ENCODE peak calls at places on chromosomes 16 and 17, in eight cellular contexts. Q is brain microvascular endothelial cell, V is left ventricle myocardium inferior, Y is mammary epithelial cell, O is K562, F is Peyer's patch, N is kidney, U is psoas muscle. B is an unnamed sample.
A peak's percentile ranks its signal among the peaks of the same experiment; 100 is the strongest.

GRCh38 chr17:17170346-17170976 is 35.7 kb downstream of the PLD6 start:
- DNase-seq in F (no peak), Y (peak; percentile 82), U (no peak), O (no peak), V (no peak), Q (no peak), N (no peak), B (no peak)

GRCh38 chr16:18969855-18970240 is 13.9 kb upstream of the TMC7 start:
- DNase-seq in O (no peak), F (no peak), Y (no peak), N (no peak), U (no peak), V (no peak), Q (no peak), B (no peak)

GRCh38 chr17:46796524-46796923 is 22.0 kb downstream of the WNT3 start:
- DNase-seq in Y (no peak), N (no peak), U (no peak), O (peak; percentile 46), F (no peak), V (no peak), Q (no peak), B (no peak)

GRCh38 chr16:67846063-67846319 is 742 bp upstream of the NUTF2 start:
- DNase-seq in Q (no peak), O (no peak), U (no peak), F (no peak), N (no peak), V (no peak), Y (no peak), B (no peak)

GRCh38 chr17:39659286-39660010 is 5.7 kb upstream of the TCAP start:
- DNase-seq in N (peak; percentile 71), V (no peak), Q (no peak), Y (no peak), F (no peak), U (no peak), O (no peak), B (no peak)

GRCh38 chr16:70481929-70482536 is 27.6 kb downstream of the FCSK start:
- DNase-seq in U (no peak), Q (no peak), Y (peak; percentile 75), O (no peak), V (no peak), F (no peak), N (peak; percentile 35), B (no peak)

GRCh38 chr17:28540231-28540630 is 12.2 kb downstream of the UNC119 start:
- DNase-seq in O (no peak), F (no peak), U (no peak), V (no peak), Q (no peak), N (no peak), Y (no peak), B (no peak)

GRCh38 chr17:10162034-10162433 is 36.4 kb downstream of the GAS7 start:
- DNase-seq in N (no peak), Y (no peak), V (no peak), O (no peak), U (no peak), Q (no peak), F (no peak), B (no peak)

GRCh38 chr16:47903470-47903869 is 252.3 kb downstream of the ABCC12 start:
- DNase-seq in O (no peak), F (no peak), Q (no peak), V (no peak), Y (no peak), N (no peak), U (no peak), B (no peak)

GRCh38 chr16:47477680-47478079 is 16.5 kb downstream of the PHKB start:
- DNase-seq in Y (peak; percentile 46), V (no peak), Q (no peak), O (no peak), U (no peak), N (no peak), F (no peak), B (no peak)

GRCh38 chr16:2480948-2481347 is 6.0 kb downstream of the TBC1D24 start:
- DNase-seq in U (no peak), Q (no peak), V (no peak), F (peak; percentile 66), O (no peak), N (peak; percentile 92), Y (no peak), B (peak; percentile 87)

GRCh38 chr16:71440669-71441347 is 1.0 kb downstream of the TLE7 start:
- DNase-seq in V (no peak), Y (no peak), U (no peak), O (peak; percentile 75), F (no peak), Q (no peak), N (no peak), B (no peak)

GRCh38 chr17:5000237-5000639 is 2.5 kb downstream of the KIF1C start:
- DNase-seq in Q (no peak), N (peak; percentile 75), F (peak; percentile 65), Y (no peak), V (peak; percentile 88), O (no peak), U (peak; percentile 95), B (peak; percentile 88)

GRCh38 chr17:33205552-33205951 is 87.5 kb downstream of the ASIC2 start:
- DNase-seq in U (no peak), Y (no peak), V (no peak), O (peak; percentile 21), Q (no peak), N (no peak), F (no peak), B (no peak)

GRCh38 chr16:85227924-85228462 is 115.7 kb upstream of the CIBAR2 start:
- DNase-seq in Y (no peak), F (no peak), Q (peak; percentile 72), V (no peak), N (no peak), O (peak; percentile 52), U (no peak), B (no peak)

GRCh38 chr16:89313583-89313982 is 96.1 kb downstream of the ZNF778 start:
- DNase-seq in V (no peak), N (no peak), Y (no peak), F (no peak), O (no peak), Q (no peak), U (no peak), B (no peak)

GRCh38 chr17:19538095-19539039 is 4.7 kb downstream of the SLC47A1 start:
- DNase-seq in O (no peak), Q (no peak), U (peak; percentile 68), N (no peak), Y (no peak), V (peak; percentile 25), F (no peak), B (peak; percentile 82)

GRCh38 chr16:53504161-53504663 is 1.2 kb upstream of the AKTIP start:
- DNase-seq in N (peak; percentile 89), Y (peak; percentile 3), Q (peak; percentile 61), V (peak; percentile 58), U (peak; percentile 49), F (peak; percentile 63), O (no peak), B (peak; percentile 69)

GRCh38 chr17:82960419-82961271 is 118.8 kb upstream of the METRNL start:
- DNase-seq in U (no peak), O (no peak), F (peak; percentile 45), Y (no peak), V (peak; percentile 23), Q (no peak), N (peak; percentile 78), B (peak; percentile 63)

GRCh38 chr16:29809031-29809747 is 2.8 kb upstream of the PRRT2 start:
- DNase-seq in V (no peak), O (no peak), Y (no peak), Q (no peak), F (no peak), N (peak; percentile 87), U (no peak), B (peak; percentile 65)

GRCh38 chr16:66287416-66287815 is 79.1 kb upstream of the CDH5 start:
- DNase-seq in V (no peak), Y (no peak), F (peak; percentile 7), N (no peak), U (no peak), Q (no peak), O (no peak), B (no peak)

GRCh38 chr17:19744922-19745757 is 3.0 kb downstream of the ALDH3A1 start:
- DNase-seq in N (peak; percentile 96), Q (peak; percentile 68), O (peak; percentile 42), Y (peak; percentile 57), V (peak; percentile 92), U (peak; percentile 93), F (peak; percentile 97), B (peak; percentile 95)

GRCh38 chr16:4200000-4200780 is 41.7 kb downstream of the SRL start:
- DNase-seq in Q (peak; percentile 49), F (peak; percentile 86), O (peak; percentile 76), Y (peak; percentile 51), U (peak; percentile 70), N (peak; percentile 82), V (peak; percentile 61), B (peak; percentile 89)

GRCh38 chr17:76700627-76701470 is 9.9 kb downstream of the MXRA7 start:
- DNase-seq in N (peak; percentile 75), Y (peak; percentile 82), F (peak; percentile 60), U (peak; percentile 75), V (peak; percentile 76), Q (peak; percentile 86), O (no peak), B (no peak)
- H3K4me3 ChIP-seq in N (no peak overlapping the region), Y (peak overlapping the region; percentile 32), F (no peak overlapping the region), U (peak overlapping the region; percentile 66), V (peak overlapping the region; percentile 57), Q (peak overlapping the region; percentile 37), O (no peak overlapping the region), B (no peak overlapping the region)

DNA sequence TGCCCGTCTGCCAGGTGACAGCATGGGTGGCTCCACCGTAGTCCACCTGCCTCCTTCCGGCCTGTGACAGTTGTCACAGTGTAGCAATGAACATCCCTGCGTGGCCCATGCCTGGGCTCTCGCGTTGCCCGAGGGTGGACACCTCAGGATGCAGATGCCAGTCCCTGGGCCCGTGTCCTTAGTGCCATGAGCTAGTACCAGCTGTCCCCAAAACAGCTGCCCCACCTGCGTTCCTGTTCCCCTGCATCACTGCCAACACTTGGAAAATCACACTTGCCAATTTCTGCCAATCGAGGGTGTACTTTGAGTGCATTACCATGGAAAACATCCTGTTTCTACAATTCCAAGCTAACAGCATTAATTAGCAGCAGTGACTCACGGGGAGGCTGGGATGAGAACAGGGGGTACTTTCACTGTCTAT is 9.0 kb upstream of the C16orf95 start:
- DNase-seq in U (no peak), O (no peak), Q (no peak), V (no peak), F (no peak), Y (no peak), N (peak; percentile 47), B (no peak)
- TF ChIP-seq CTCF in U (no peak), O (no peak), Q (no peak), V (no peak), F (no peak), Y (no peak), N (no peak), B (no peak)

DNA sequence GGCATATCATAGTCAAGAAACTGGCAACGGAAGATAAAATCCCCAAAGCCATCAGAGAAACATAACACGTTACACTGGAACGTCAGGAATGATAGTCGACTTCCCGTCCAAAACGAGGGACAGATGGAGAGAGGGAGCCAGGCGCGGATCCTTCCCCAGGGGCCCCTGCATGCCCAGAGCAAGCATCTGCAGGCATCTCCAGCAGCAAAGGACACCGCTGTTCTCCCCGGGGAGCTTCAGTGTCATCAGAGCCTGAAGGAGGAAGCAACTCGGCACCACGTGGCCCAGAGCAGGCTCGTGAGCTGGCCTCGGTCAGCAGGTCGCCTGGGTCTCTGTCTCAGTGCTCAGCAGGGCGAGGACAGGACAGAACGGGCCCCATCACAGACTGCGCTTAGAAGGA is 50.1 kb downstream of the LMF1 start:
- DNase-seq in O (no peak), U (peak; percentile 74), Q (peak; percentile 25), Y (no peak), N (peak; percentile 80), F (no peak), V (peak; percentile 35), B (no peak)
- H3K27ac ChIP-seq in O (no peak overlapping the region), U (peak overlapping the region; percentile 10), Q (peak overlapping the region; percentile 44), Y (no peak overlapping the region), N (no peak overlapping the region), F (no peak overlapping the region), V (peak overlapping the region; percentile 69), B (no peak overlapping the region)

GRCh38 chr16:1171001-1171400 is 18.1 kb downstream of the CACNA1H start:
- DNase-seq in V (no peak), Q (no peak), O (no peak), Y (no peak), F (no peak), U (no peak), N (no peak), B (no peak)
- H3K4me3 ChIP-seq in V (no peak overlapping the region), Q (no peak overlapping the region), O (no peak overlapping the region), Y (no peak overlapping the region), F (no peak overlapping the region), U (no peak overlapping the region), N (no peak overlapping the region), B (no peak overlapping the region)

B was measured in upper lobe of right lung.